ENCODE peak calls at places on chromosomes 12 and 14, in four cellular contexts. G is EL, C is iPS-NIHi11, B is Peyer's patch. E is an unnamed sample.

GRCh38 chr12:104958946-104959841 is 1.1 kb upstream of the SLC41A2 start:
- DNase-seq in G (peak), B (no peak), C (no peak), E (no peak)

GRCh38 chr14:49106721-49107689 is 479.2 kb downstream of the RPS29 start:
- DNase-seq in C (no peak), B (no peak), G (no peak), E (no peak)

GRCh38 chr12:107320929-107321618 is 227.7 kb upstream of the CRY1 start:
- DNase-seq in G (peak), B (peak), C (peak), E (peak)

GRCh38 chr12:130166306-130166705 is 4.0 kb downstream of the FZD10 start:
- DNase-seq in G (no peak), C (no peak), B (no peak), E (no peak)

GRCh38 chr12:104064842-104065441 is 611 bp downstream of the HCFC2 start:
- DNase-seq in B (no peak), G (peak), C (no peak), E (peak)

GRCh38 chr14:100841445-100842403 is 15.8 kb downstream of the MEG3 start:
- DNase-seq in G (no peak), B (no peak), C (no peak), E (peak)

GRCh38 chr14:68253878-68254528 is 434.4 kb downstream of the RAD51B start:
- DNase-seq in G (no peak), B (no peak), C (no peak), E (no peak)

GRCh38 chr14:58428011-58428807 is 690 bp downstream of the KIAA0586 start:
- DNase-seq in C (peak), G (peak), B (no peak), E (no peak)

GRCh38 chr12:89247541-89247942 is 104.8 kb downstream of the DUSP6 start:
- DNase-seq in G (no peak), B (no peak), C (peak), E (no peak)